ENCODE peak calls at places on chromosomes 12 and 14, in seven cellular contexts. M, U, Q, B, W, G and L are unnamed samples.

GRCh38 chr14:69400154-69400553 is 1.7 kb downstream of the SLC39A9 start:
- DNase-seq in M (no peak), U (no peak), Q (no peak), B (no peak), W (no peak), G (no peak), L (no peak)

GRCh38 chr12:48977290-48978281 is 536 bp upstream of the WNT1 start:
- DNase-seq in M (peak; percentile 51), U (no peak), Q (peak; percentile 62), B (peak; percentile 69), W (no peak), G (peak; percentile 74), L (no peak)

GRCh38 chr14:51880810-51881580 is 20.6 kb downstream of the GNG2 start:
- DNase-seq in M (no peak), U (no peak), Q (peak; percentile 69), B (no peak), W (no peak), G (no peak), L (no peak)

GRCh38 chr14:92726135-92726932 is 22.1 kb downstream of the LGMN start:
- DNase-seq in M (peak; percentile 95), U (no peak), Q (peak; percentile 97), B (no peak), W (peak; percentile 72), G (peak; percentile 51), L (no peak)

GRCh38 chr12:24541193-24541871 is 407.6 kb downstream of the BCAT1 start:
- DNase-seq in M (no peak), U (no peak), Q (no peak), B (no peak), W (no peak), G (no peak), L (no peak)

GRCh38 chr12:19657401-19657800 is 218.1 kb downstream of the AEBP2 start:
- DNase-seq in M (no peak), U (no peak), Q (peak; percentile 34), B (no peak), W (no peak), G (no peak), L (no peak)

GRCh38 chr12:79844693-79845092 is 90.2 kb downstream of the PPP1R12A start:
- DNase-seq in M (peak; percentile 66), U (peak; percentile 33), Q (peak; percentile 74), B (no peak), W (peak; percentile 77), G (no peak), L (no peak)

GRCh38 chr14:31895206-31895605 is 181.9 kb upstream of the ARHGAP5 start:
- DNase-seq in M (peak; percentile 87), U (no peak), Q (peak; percentile 76), B (no peak), W (no peak), G (no peak), L (no peak)

GRCh38 chr14:94571950-94572349 is 9.3 kb upstream of the SERPINA5 start:
- DNase-seq in M (peak; percentile 2), U (no peak), Q (no peak), B (no peak), W (no peak), G (no peak), L (no peak)